ENCODE peak calls at places on chromosomes 6 and 20, in ten cellular contexts. F, T, B, J, V, P, A, M, Z and X are unnamed samples.

GRCh38 chr20:54221996-54222890 is 14.4 kb downstream of the PFDN4 start:
- DNase-seq in F (no peak), T (peak; percentile 21), B (no peak), J (no peak), V (no peak), P (no peak), A (no peak), M (no peak), Z (peak; percentile 37), X (no peak)

GRCh38 chr6:43628392-43629103 is 516 bp downstream of the GTPBP2 start:
- DNase-seq in F (peak; percentile 44), T (peak; percentile 27), B (peak; percentile 62), J (peak; percentile 83), V (peak; percentile 36), P (no peak), A (peak; percentile 62), M (peak; percentile 74), Z (peak; percentile 32), X (peak; percentile 92)

GRCh38 chr6:110491644-110492317 is 15.4 kb upstream of the SLC22A16 start:
- DNase-seq in F (no peak), T (no peak), B (no peak), J (no peak), V (no peak), P (no peak), A (no peak), M (no peak), Z (no peak), X (peak; percentile 21)

GRCh38 chr6:48757661-48758060 is 646.7 kb upstream of the PTCHD4 start:
- DNase-seq in F (no peak), T (no peak), B (no peak), J (no peak), V (no peak), P (no peak), A (no peak), M (no peak), Z (no peak), X (no peak)

GRCh38 chr20:914727-915498 is 1.2 kb downstream of the ANGPT4 start:
- DNase-seq in F (no peak), T (no peak), B (no peak), J (no peak), V (no peak), P (no peak), A (no peak), M (no peak), Z (no peak), X (peak; percentile 61)

GRCh38 chr20:56566621-56567020 is 33.6 kb downstream of the FAM209B start:
- DNase-seq in F (no peak), T (no peak), B (no peak), J (no peak), V (no peak), P (no peak), A (no peak), M (no peak), Z (no peak), X (no peak)

GRCh38 chr6:166544294-166544605 is 42.2 kb downstream of the RAMACL start:
- DNase-seq in F (no peak), T (no peak), B (no peak), J (no peak), V (no peak), P (no peak), A (no peak), M (no peak), Z (no peak), X (no peak)

GRCh38 chr6:166712554-166713228 is 85.6 kb upstream of the RPS6KA2 start:
- DNase-seq in F (no peak), T (no peak), B (no peak), J (no peak), V (no peak), P (no peak), A (no peak), M (no peak), Z (no peak), X (no peak)

GRCh38 chr6:83055366-83055964 is 10.2 kb downstream of the UBE3D start:
- DNase-seq in F (peak; percentile 38), T (peak; percentile 38), B (peak; percentile 27), J (no peak), V (peak; percentile 17), P (no peak), A (peak; percentile 50), M (peak; percentile 72), Z (peak; percentile 45), X (peak; percentile 38)

GRCh38 chr20:35743693-35744491 is 1.8 kb upstream of the RBM39 start:
- DNase-seq in F (no peak), T (no peak), B (no peak), J (peak; percentile 69), V (peak; percentile 54), P (no peak), A (no peak), M (no peak), Z (peak; percentile 49), X (no peak)

GRCh38 chr20:9996944-9997343 is 37.8 kb upstream of the ANKEF1 start:
- DNase-seq in F (no peak), T (no peak), B (no peak), J (no peak), V (no peak), P (no peak), A (no peak), M (no peak), Z (no peak), X (no peak)

GRCh38 chr6:15371151-15371550 is 125.3 kb downstream of the JARID2 start:
- DNase-seq in F (no peak), T (no peak), B (no peak), J (no peak), V (no peak), P (no peak), A (no peak), M (no peak), Z (no peak), X (no peak)

GRCh38 chr6:166575190-166575589 is 11.3 kb downstream of the RAMACL start:
- DNase-seq in F (no peak), T (no peak), B (no peak), J (peak; percentile 87), V (no peak), P (no peak), A (no peak), M (no peak), Z (peak; percentile 52), X (peak; percentile 70)

GRCh38 chr6:11128608-11129007 is 17.1 kb upstream of the ERVFRD-1 start:
- DNase-seq in F (no peak), T (no peak), B (no peak), J (no peak), V (no peak), P (no peak), A (no peak), M (peak; percentile 39), Z (no peak), X (no peak)

DNA sequence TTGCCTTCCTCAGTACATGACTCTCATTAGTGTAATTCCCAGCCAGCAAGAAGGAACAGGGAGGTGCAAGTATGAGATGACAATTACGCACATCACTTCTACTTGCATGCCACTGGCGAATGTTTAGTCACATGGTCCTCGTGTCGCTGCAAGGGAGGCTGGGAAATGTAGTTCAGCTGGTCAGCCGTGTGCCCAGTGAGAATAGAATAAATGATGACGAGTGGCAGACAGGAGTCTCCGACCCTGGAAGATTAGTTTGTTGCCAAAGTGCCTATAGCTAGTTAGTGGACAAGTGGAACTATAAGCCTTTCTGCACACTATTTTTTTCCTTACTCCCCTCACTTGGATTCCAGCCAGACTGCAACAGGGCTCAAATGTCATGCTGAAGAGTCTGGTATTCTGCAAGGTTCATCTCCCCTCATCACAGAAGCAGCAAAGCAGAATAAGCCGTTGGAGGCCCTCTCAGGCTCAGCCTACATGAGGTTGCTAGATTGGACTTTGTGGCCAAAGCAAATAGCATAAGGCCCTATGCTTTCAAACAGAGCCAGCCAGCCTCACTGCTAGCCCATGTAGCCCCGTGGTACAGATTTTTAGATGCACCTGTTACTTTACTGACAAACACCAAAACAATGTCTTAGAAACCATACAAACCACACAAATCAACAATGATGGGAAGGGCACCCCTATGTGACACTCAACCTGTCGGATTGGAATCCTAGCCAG is 9.7 kb downstream of the LINC00237 start:
- DNase-seq in F (no peak), T (no peak), B (no peak), J (no peak), V (peak; percentile 66), P (peak; percentile 86), A (no peak), M (no peak), Z (peak; percentile 20), X (no peak)
- TF ChIP-seq POLR2A in F (no peak), T (no peak), B (no peak), J (no peak), V (no peak), P (no peak), A (no peak), M (no peak), Z (no peak), X (no peak)

DNA sequence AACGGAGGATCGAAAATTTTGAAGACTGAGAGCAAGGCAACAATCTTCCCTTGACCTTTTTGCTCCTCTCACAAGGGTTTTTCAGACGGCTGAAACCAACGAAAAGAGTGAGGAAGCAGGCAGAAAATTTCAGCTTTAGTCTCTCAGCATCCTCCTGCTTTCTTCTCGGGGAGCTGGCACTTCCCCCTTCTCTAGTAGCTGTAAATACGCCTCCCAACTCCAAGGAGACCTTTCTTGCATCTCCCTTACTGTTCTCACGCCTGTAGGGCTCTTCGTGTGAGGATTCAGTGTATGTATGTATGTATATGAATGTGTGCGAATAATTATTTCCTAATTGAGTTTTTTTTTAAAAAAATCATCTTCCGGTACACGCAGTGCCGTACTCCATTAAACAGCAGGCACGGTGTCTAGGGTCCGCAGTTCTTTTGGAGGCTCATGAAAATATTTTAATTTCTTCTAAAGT is 85.3 kb downstream of the HFE start:
- DNase-seq in F (no peak), T (no peak), B (peak; percentile 49), J (no peak), V (no peak), P (no peak), A (no peak), M (no peak), Z (peak; percentile 74), X (peak; percentile 82)
- TF ChIP-seq POLR2A in F (no peak), T (no peak), B (no peak), J (no peak), V (no peak), P (no peak), A (no peak), M (no peak), Z (no peak), X (no peak)

GRCh38 chr6:106519460-106520394 is 109.6 kb downstream of the RTN4IP1 start:
- DNase-seq in F (no peak), T (peak; percentile 33), B (peak; percentile 66), J (peak; percentile 72), V (peak; percentile 27), P (no peak), A (no peak), M (no peak), Z (no peak), X (no peak)
- TF ChIP-seq POLR2A in F (no peak), T (no peak), B (no peak), J (no peak), V (no peak), P (no peak), A (no peak), M (no peak), Z (no peak), X (no peak)

DNA sequence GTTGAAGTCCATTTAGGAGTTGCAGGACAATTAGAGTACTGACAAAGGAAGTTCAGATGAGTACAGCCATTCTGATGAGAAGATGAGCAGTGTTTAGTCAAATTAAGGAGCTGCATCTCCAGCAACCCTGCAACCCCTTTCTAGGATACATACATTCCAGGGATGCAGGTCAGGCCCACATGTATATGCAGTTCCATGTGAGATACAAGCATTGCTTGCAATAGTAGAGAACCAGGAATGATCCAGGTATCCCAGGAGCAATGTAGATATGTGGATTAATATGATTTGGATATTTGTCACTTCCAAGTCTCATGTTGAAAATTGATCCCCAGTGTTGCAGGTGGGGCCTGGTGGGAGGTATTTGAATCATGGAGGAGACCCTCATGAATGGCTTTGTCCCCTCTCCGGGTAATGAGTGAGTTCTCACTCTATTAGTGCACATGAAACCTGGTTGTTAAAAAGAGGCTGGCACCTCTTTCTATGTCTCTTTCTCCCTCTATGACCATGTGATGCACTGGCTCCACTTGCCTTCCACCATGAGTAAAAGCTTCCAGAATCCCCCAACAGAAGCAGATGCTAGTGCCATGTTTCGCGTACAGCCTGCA is 6.4 kb downstream of the HLA-DPA1 start:
- DNase-seq in F (no peak), T (no peak), B (no peak), J (no peak), V (no peak), P (peak; percentile 72), A (no peak), M (no peak), Z (no peak), X (no peak)
- TF ChIP-seq POLR2A in F (no peak), T (no peak), B (no peak), J (no peak), V (no peak), P (no peak), A (no peak), M (no peak), Z (no peak), X (no peak)